ENCODE peak calls at places on chromosome 18, in eight cellular contexts. K is stomach, I is MCF 10A, E is nephron progenitor cell, G is IMR-90, Z is foreskin fibroblast, M is fibroblast of lung, N is PC-3. Y is an unnamed sample.

GRCh38 chr18:73283032-73283431 is 415.2 kb upstream of the NETO1 start:
- DNase-seq in K (no peak), I (peak; percentile 41), E (no peak), G (peak; percentile 27), Z (peak; percentile 20), M (peak; percentile 44), N (peak; percentile 94), Y (no peak)

GRCh38 chr18:50268022-50268747 is 1.9 kb upstream of the CFAP53 start:
- DNase-seq in K (peak; percentile 78), I (no peak), E (peak; percentile 43), G (peak; percentile 7), Z (peak; percentile 84), M (peak; percentile 61), N (no peak), Y (peak; percentile 94)

GRCh38 chr18:34817636-34818035 is 107.5 kb downstream of the DTNA start:
- DNase-seq in K (no peak), I (no peak), E (no peak), G (no peak), Z (no peak), M (no peak), N (no peak), Y (no peak)

GRCh38 chr18:74734013-74734444 is 136.4 kb downstream of the ZNF407 start:
- DNase-seq in K (no peak), I (no peak), E (no peak), G (no peak), Z (no peak), M (no peak), N (no peak), Y (no peak)

GRCh38 chr18:32271649-32272324 is 81.9 kb downstream of the MEP1B start:
- DNase-seq in K (no peak), I (peak; percentile 57), E (peak; percentile 42), G (peak; percentile 55), Z (peak; percentile 67), M (peak; percentile 46), N (peak; percentile 30), Y (peak; percentile 56)

GRCh38 chr18:41967680-41968079 is 12.6 kb downstream of the PIK3C3 start:
- DNase-seq in K (no peak), I (no peak), E (no peak), G (no peak), Z (no peak), M (no peak), N (no peak), Y (no peak)

GRCh38 chr18:32469190-32469611 is 1.5 kb downstream of the GAREM1 start:
- DNase-seq in K (peak; percentile 49), I (peak; percentile 38), E (peak; percentile 33), G (peak; percentile 36), Z (peak; percentile 67), M (peak; percentile 32), N (peak; percentile 23), Y (peak; percentile 10)

GRCh38 chr18:11176416-11176815 is 27.0 kb upstream of the PIEZO2 start:
- DNase-seq in K (no peak), I (peak; percentile 39), E (no peak), G (peak; percentile 63), Z (peak; percentile 78), M (peak; percentile 79), N (no peak), Y (no peak)

GRCh38 chr18:10926565-10927194 is 222.7 kb downstream of the PIEZO2 start:
- DNase-seq in K (no peak), I (peak; percentile 33), E (peak; percentile 15), G (peak; percentile 68), Z (peak; percentile 70), M (peak; percentile 78), N (no peak), Y (peak; percentile 11)

GRCh38 chr18:36348971-36349417 is 51.5 kb downstream of the FHOD3 start:
- DNase-seq in K (no peak), I (no peak), E (no peak), G (no peak), Z (no peak), M (no peak), N (no peak), Y (no peak)

GRCh38 chr18:78986018-78986481 is 6.4 kb downstream of the SALL3 start:
- DNase-seq in K (no peak), I (peak; percentile 9), E (peak; percentile 66), G (no peak), Z (peak; percentile 28), M (peak; percentile 71), N (peak; percentile 25), Y (peak; percentile 61)

GRCh38 chr18:44826418-44827259 is 146.0 kb downstream of the SETBP1 start:
- DNase-seq in K (peak; percentile 84), I (peak; percentile 84), E (no peak), G (peak; percentile 83), Z (peak; percentile 96), M (peak; percentile 98), N (peak; percentile 63), Y (no peak)

GRCh38 chr18:9513971-9514512 is 38.7 kb downstream of the RALBP1 start:
- DNase-seq in K (no peak), I (no peak), E (no peak), G (peak; percentile 75), Z (peak; percentile 65), M (peak; percentile 86), N (peak; percentile 97), Y (no peak)

GRCh38 chr18:9520666-9521065 is 45.4 kb downstream of the RALBP1 start:
- DNase-seq in K (no peak), I (no peak), E (no peak), G (no peak), Z (no peak), M (peak; percentile 44), N (no peak), Y (no peak)

GRCh38 chr18:9517869-9518268 is 42.6 kb downstream of the RALBP1 start:
- DNase-seq in K (no peak), I (no peak), E (no peak), G (no peak), Z (no peak), M (no peak), N (no peak), Y (no peak)

GRCh38 chr18:9519431-9519830 is 44.1 kb downstream of the RALBP1 start:
- DNase-seq in K (no peak), I (no peak), E (no peak), G (no peak), Z (no peak), M (no peak), N (no peak), Y (no peak)

GRCh38 chr18:9516437-9517064 is 41.2 kb downstream of the RALBP1 start:
- DNase-seq in K (no peak), I (peak; percentile 52), E (peak; percentile 10), G (peak; percentile 46), Z (peak; percentile 52), M (peak; percentile 42), N (peak; percentile 79), Y (no peak)
- TF ChIP-seq CTCF in K (peak; percentile 86), I (peak; percentile 88), E (peak; percentile 85), G (peak; percentile 76), Z (peak; percentile 80), M (peak; percentile 88), N (peak; percentile 97), Y (peak; percentile 92)

DNA sequence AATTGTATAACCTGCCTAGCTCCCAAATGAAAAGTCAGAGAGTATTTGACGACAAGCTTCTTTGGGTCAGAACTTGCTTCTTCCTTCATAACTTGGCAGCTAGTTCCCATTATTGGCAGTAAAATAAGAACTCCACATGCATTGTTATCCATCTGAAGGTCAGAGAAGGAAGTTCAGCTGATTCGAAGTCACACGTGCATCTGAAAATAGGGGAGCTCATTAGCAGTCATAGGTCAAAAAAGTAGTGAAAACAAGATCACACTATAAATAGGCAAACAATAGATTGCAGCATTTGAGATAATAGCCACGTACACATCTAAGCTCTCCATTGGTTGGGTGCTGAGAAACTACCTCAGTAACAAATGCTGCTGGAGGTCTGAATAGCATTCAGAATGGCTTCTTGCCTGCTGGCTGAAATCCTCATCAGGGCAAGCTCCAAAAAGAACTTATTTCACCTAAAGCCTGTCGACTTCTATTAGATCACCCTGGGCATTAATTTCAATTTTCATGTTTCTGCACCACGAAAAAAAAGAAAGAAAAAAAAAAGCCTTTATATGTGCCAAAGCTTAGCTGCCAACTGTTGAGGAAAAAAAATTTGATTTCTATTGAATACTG is 1492.9 kb upstream of the CELF4 start:
- DNase-seq in K (no peak), I (no peak), E (no peak), G (no peak), Z (no peak), M (no peak), N (no peak), Y (no peak)
- TF ChIP-seq CTCF in K (no peak), I (no peak), E (no peak), G (no peak), Z (no peak), M (no peak), N (no peak), Y (no peak)

DNA sequence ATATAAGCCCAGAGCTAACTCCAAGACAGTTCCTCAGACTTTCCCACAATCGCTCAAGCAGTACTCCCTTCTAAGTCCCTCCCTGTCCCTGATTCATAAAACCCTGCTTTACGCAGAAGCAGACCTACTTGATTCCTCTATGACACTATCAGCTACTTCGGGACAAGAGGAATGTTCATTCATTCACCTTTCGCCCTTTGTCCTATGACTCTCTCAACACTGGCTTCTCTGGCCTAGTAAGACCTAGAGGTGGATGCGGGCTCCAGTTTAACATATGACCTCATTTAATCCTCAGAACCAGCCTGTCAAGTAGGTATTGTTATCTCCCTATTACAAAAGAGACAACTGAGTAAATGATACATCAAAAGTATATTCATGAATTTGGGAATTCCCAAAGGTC is 10.2 kb downstream of the LPIN2 start:
- DNase-seq in K (no peak), I (no peak), E (no peak), G (no peak), Z (no peak), M (no peak), N (no peak), Y (no peak)
- TF ChIP-seq CTCF in K (no peak), I (no peak), E (no peak), G (no peak), Z (no peak), M (no peak), N (no peak), Y (no peak)

GRCh38 chr18:22567794-22568193 is 150.1 kb upstream of the CTAGE1 start:
- DNase-seq in K (no peak), I (no peak), E (no peak), G (no peak), Z (no peak), M (no peak), N (no peak), Y (no peak)

GRCh38 chr18:22566703-22567420 is 149.1 kb upstream of the CTAGE1 start:
- DNase-seq in K (no peak), I (no peak), E (no peak), G (no peak), Z (no peak), M (no peak), N (no peak), Y (no peak)

GRCh38 chr18:22572321-22572720 is 154.6 kb upstream of the CTAGE1 start:
- DNase-seq in K (no peak), I (no peak), E (no peak), G (no peak), Z (no peak), M (no peak), N (no peak), Y (no peak)

GRCh38 chr18:22570492-22570891 is 152.8 kb upstream of the CTAGE1 start:
- DNase-seq in K (no peak), I (no peak), E (no peak), G (no peak), Z (no peak), M (no peak), N (peak; percentile 37), Y (no peak)
- TF ChIP-seq CTCF in K (no peak), I (no peak), E (no peak), G (no peak), Z (no peak), M (no peak), N (peak; percentile 58), Y (no peak)

DNA sequence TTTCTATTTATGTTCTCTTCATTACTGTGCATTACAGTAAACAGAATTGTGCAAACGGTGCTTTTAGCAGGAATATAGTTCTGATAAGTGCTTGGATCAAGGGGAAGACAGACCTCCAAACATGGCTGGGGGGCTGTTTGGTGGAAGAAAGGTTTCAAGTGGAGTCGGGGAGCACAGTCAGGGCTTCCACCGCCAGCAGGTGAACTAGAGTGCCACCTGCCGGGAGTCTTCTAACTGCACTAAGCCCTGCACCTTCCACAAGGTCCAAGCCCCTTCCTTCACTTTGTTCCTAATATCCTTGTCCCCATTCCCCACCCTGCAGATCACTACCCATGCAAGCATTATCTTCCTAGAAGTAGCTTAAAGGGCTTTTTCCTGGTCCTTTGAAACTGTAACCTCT is 11.1 kb downstream of the ONECUT2 start:
- DNase-seq in K (no peak), I (peak; percentile 45), E (peak; percentile 43), G (peak; percentile 4), Z (peak; percentile 29), M (no peak), N (peak; percentile 55), Y (peak; percentile 69)
- TF ChIP-seq CTCF in K (no peak), I (peak; percentile 77), E (peak; percentile 47), G (peak; percentile 39), Z (peak; percentile 37), M (peak; percentile 51), N (peak; percentile 79), Y (peak; percentile 48)